ENCODE peak calls at places on chromosomes 2 and 18, in four cellular contexts. One of them, this sample, is unnamed.

GRCh38 chr2:195507447-195508221 is 149.4 kb upstream of the SLC39A10 start:
- DNase-seq in MCF 10A: no peak
- DNase-seq in NCI-H2171 treated with DMSO at 0.1 percent for 48 hours: no peak
- DNase-seq in left ventricle myocardium inferior: no peak
- DNase-seq in this sample: no peak

GRCh38 chr18:50286391-50287027 is 983 bp downstream of the CXXC1 start:
- DNase-seq in MCF 10A: peak; percentile 51
- DNase-seq in NCI-H2171 treated with DMSO at 0.1 percent for 48 hours: no peak
- DNase-seq in left ventricle myocardium inferior: no peak
- DNase-seq in this sample: no peak

GRCh38 chr2:235394278-235394828 is 99.5 kb upstream of the AGAP1 start:
- DNase-seq in MCF 10A: peak; percentile 95
- DNase-seq in NCI-H2171 treated with DMSO at 0.1 percent for 48 hours: no peak
- DNase-seq in left ventricle myocardium inferior: no peak
- DNase-seq in this sample: no peak

GRCh38 chr2:67455219-67456142 is 58.3 kb downstream of the ETAA1 start:
- DNase-seq in MCF 10A: no peak
- DNase-seq in NCI-H2171 treated with DMSO at 0.1 percent for 48 hours: no peak
- DNase-seq in left ventricle myocardium inferior: no peak
- DNase-seq in this sample: no peak

GRCh38 chr2:149166958-149167810 is 128.7 kb downstream of the LYPD6B start:
- DNase-seq in MCF 10A: no peak
- DNase-seq in NCI-H2171 treated with DMSO at 0.1 percent for 48 hours: no peak
- DNase-seq in left ventricle myocardium inferior: no peak
- DNase-seq in this sample: no peak

GRCh38 chr2:21501344-21502027 is 377.7 kb downstream of the TDRD15 start:
- DNase-seq in MCF 10A: no peak
- DNase-seq in NCI-H2171 treated with DMSO at 0.1 percent for 48 hours: no peak
- DNase-seq in left ventricle myocardium inferior: no peak
- DNase-seq in this sample: no peak

GRCh38 chr2:54258171-54258570 is 2.1 kb upstream of the TSPYL6 start:
- DNase-seq in MCF 10A: no peak
- DNase-seq in NCI-H2171 treated with DMSO at 0.1 percent for 48 hours: no peak
- DNase-seq in left ventricle myocardium inferior: no peak
- DNase-seq in this sample: no peak

GRCh38 chr2:54247115-54247514 is 8.9 kb downstream of the TSPYL6 start:
- DNase-seq in MCF 10A: no peak
- DNase-seq in NCI-H2171 treated with DMSO at 0.1 percent for 48 hours: no peak
- DNase-seq in left ventricle myocardium inferior: no peak
- DNase-seq in this sample: no peak

GRCh38 chr2:179268277-179268935 is 3.8 kb upstream of the SESTD1 start:
- DNase-seq in MCF 10A: peak; percentile 94
- DNase-seq in NCI-H2171 treated with DMSO at 0.1 percent for 48 hours: no peak
- DNase-seq in left ventricle myocardium inferior: no peak
- DNase-seq in this sample: no peak

GRCh38 chr18:46350598-46351172 is 246.5 kb downstream of the HAUS1 start:
- DNase-seq in MCF 10A: no peak
- DNase-seq in NCI-H2171 treated with DMSO at 0.1 percent for 48 hours: no peak
- DNase-seq in left ventricle myocardium inferior: no peak
- DNase-seq in this sample: no peak

GRCh38 chr2:216694201-216694825 is 1.0 kb downstream of the IGFBP5 start:
- DNase-seq in MCF 10A: no peak
- DNase-seq in NCI-H2171 treated with DMSO at 0.1 percent for 48 hours: peak; percentile 76
- DNase-seq in left ventricle myocardium inferior: peak; percentile 66
- DNase-seq in this sample: no peak

GRCh38 chr18:45589559-45590041 is 25.7 kb upstream of the SLC14A2 start:
- DNase-seq in MCF 10A: peak; percentile 75
- DNase-seq in NCI-H2171 treated with DMSO at 0.1 percent for 48 hours: no peak
- DNase-seq in left ventricle myocardium inferior: peak; percentile 43
- DNase-seq in this sample: no peak

GRCh38 chr18:67651438-67651837 is 134.9 kb upstream of the DSEL start:
- DNase-seq in MCF 10A: no peak
- DNase-seq in NCI-H2171 treated with DMSO at 0.1 percent for 48 hours: no peak
- DNase-seq in left ventricle myocardium inferior: no peak
- DNase-seq in this sample: no peak

GRCh38 chr2:239993291-239993690 is 31.9 kb downstream of the NDUFA10 start:
- DNase-seq in MCF 10A: no peak
- DNase-seq in NCI-H2171 treated with DMSO at 0.1 percent for 48 hours: peak; percentile 21
- DNase-seq in left ventricle myocardium inferior: no peak
- DNase-seq in this sample: no peak

GRCh38 chr2:131754929-131755720 is 227.4 kb downstream of the CCDC74A start:
- DNase-seq in MCF 10A: no peak
- DNase-seq in NCI-H2171 treated with DMSO at 0.1 percent for 48 hours: no peak
- DNase-seq in left ventricle myocardium inferior: no peak
- DNase-seq in this sample: no peak

GRCh38 chr2:25402477-25402876 is 60.8 kb upstream of the DNMT3A start:
- DNase-seq in MCF 10A: no peak
- DNase-seq in NCI-H2171 treated with DMSO at 0.1 percent for 48 hours: peak; percentile 27
- DNase-seq in left ventricle myocardium inferior: no peak
- DNase-seq in this sample: no peak

GRCh38 chr2:121810959-121811853 is 55.8 kb downstream of the TSN start:
- DNase-seq in MCF 10A: peak; percentile 74
- DNase-seq in NCI-H2171 treated with DMSO at 0.1 percent for 48 hours: peak; percentile 62
- DNase-seq in left ventricle myocardium inferior: peak; percentile 50
- DNase-seq in this sample: peak; percentile 59

GRCh38 chr2:20597868-20598183 is 53.1 kb downstream of the HS1BP3 start:
- DNase-seq in MCF 10A: no peak
- DNase-seq in NCI-H2171 treated with DMSO at 0.1 percent for 48 hours: no peak
- DNase-seq in left ventricle myocardium inferior: no peak
- DNase-seq in this sample: no peak

GRCh38 chr2:74552914-74553811 is 579 bp downstream of the LOXL3 start:
- DNase-seq in MCF 10A: no peak
- DNase-seq in NCI-H2171 treated with DMSO at 0.1 percent for 48 hours: no peak
- DNase-seq in left ventricle myocardium inferior: no peak
- DNase-seq in this sample: peak; percentile 14

GRCh38 chr2:179559108-179559806 is 294.6 kb upstream of the SESTD1 start:
- DNase-seq in MCF 10A: no peak
- DNase-seq in NCI-H2171 treated with DMSO at 0.1 percent for 48 hours: no peak
- DNase-seq in left ventricle myocardium inferior: no peak
- DNase-seq in this sample: no peak

GRCh38 chr2:207073791-207074678 is 91.7 kb downstream of the KLF7 start:
- DNase-seq in MCF 10A: no peak
- DNase-seq in NCI-H2171 treated with DMSO at 0.1 percent for 48 hours: peak; percentile 24
- DNase-seq in left ventricle myocardium inferior: no peak
- DNase-seq in this sample: no peak

GRCh38 chr2:121999273-121999672 is 243.8 kb downstream of the TSN start:
- DNase-seq in MCF 10A: peak; percentile 36
- DNase-seq in NCI-H2171 treated with DMSO at 0.1 percent for 48 hours: peak; percentile 13
- DNase-seq in left ventricle myocardium inferior: no peak
- DNase-seq in this sample: no peak

GRCh38 chr2:221490506-221491060 is 81.5 kb downstream of the EPHA4 start:
- DNase-seq in MCF 10A: no peak
- DNase-seq in NCI-H2171 treated with DMSO at 0.1 percent for 48 hours: no peak
- DNase-seq in left ventricle myocardium inferior: no peak
- DNase-seq in this sample: no peak

GRCh38 chr2:132670961-132671781 is 1.2 kb upstream of the LYPD1 start:
- DNase-seq in MCF 10A: peak; percentile 85
- DNase-seq in NCI-H2171 treated with DMSO at 0.1 percent for 48 hours: no peak
- DNase-seq in left ventricle myocardium inferior: no peak
- DNase-seq in this sample: peak; percentile 44

GRCh38 chr2:50720695-50721314 is 311.1 kb downstream of the NRXN1 start:
- DNase-seq in MCF 10A: no peak
- DNase-seq in NCI-H2171 treated with DMSO at 0.1 percent for 48 hours: peak; percentile 98
- DNase-seq in left ventricle myocardium inferior: no peak
- DNase-seq in this sample: peak; percentile 41

GRCh38 chr2:74921236-74921736 is 37.2 kb upstream of the POLE4 start:
- DNase-seq in MCF 10A: no peak
- DNase-seq in NCI-H2171 treated with DMSO at 0.1 percent for 48 hours: no peak
- DNase-seq in left ventricle myocardium inferior: no peak
- DNase-seq in this sample: no peak

This sample was measured in neuronal stem cell.